ENCODE peak calls at places on chromosomes 1 and 21, in ten cellular contexts. One of them, this sample, is unnamed.

GRCh38 chr21:45502600-45502999 is 39.6 kb downstream of the SLC19A1 start:
- DNase-seq in neural crest cell: no peak
- DNase-seq in psoas muscle: peak; percentile 23
- DNase-seq in tibial nerve: no peak
- DNase-seq in astrocyte of the cerebellum: no peak
- DNase-seq in CD8-positive, alpha-beta T cell: no peak
- DNase-seq in mucosa of descending colon: peak; percentile 7
- DNase-seq in esophagus squamous epithelium: no peak
- DNase-seq in lung: no peak
- DNase-seq in bronchial epithelial cell: no peak
- DNase-seq in this sample: no peak

GRCh38 chr1:211829343-211830054 is 1.1 kb downstream of the LPGAT1 start:
- DNase-seq in neural crest cell: peak; percentile 29
- DNase-seq in CD8-positive, alpha-beta T cell: no peak
- DNase-seq in psoas muscle: peak; percentile 55
- DNase-seq in bronchial epithelial cell: peak; percentile 23
- DNase-seq in tibial nerve: no peak
- DNase-seq in lung: no peak
- DNase-seq in astrocyte of the cerebellum: no peak
- DNase-seq in esophagus squamous epithelium: no peak
- DNase-seq in mucosa of descending colon: peak; percentile 31
- DNase-seq in this sample: no peak

GRCh38 chr1:104132386-104132973 is 382.8 kb downstream of the AMY1C start:
- DNase-seq in psoas muscle: no peak
- DNase-seq in tibial nerve: no peak
- DNase-seq in CD8-positive, alpha-beta T cell: no peak
- DNase-seq in bronchial epithelial cell: peak; percentile 21
- DNase-seq in lung: no peak
- DNase-seq in neural crest cell: no peak
- DNase-seq in astrocyte of the cerebellum: peak; percentile 4
- DNase-seq in esophagus squamous epithelium: no peak
- DNase-seq in mucosa of descending colon: no peak
- DNase-seq in this sample: no peak

GRCh38 chr1:233063462-233063861 is 113.1 kb downstream of the NTPCR start:
- DNase-seq in mucosa of descending colon: no peak
- DNase-seq in astrocyte of the cerebellum: no peak
- DNase-seq in psoas muscle: no peak
- DNase-seq in tibial nerve: no peak
- DNase-seq in esophagus squamous epithelium: no peak
- DNase-seq in lung: no peak
- DNase-seq in neural crest cell: no peak
- DNase-seq in CD8-positive, alpha-beta T cell: no peak
- DNase-seq in bronchial epithelial cell: no peak
- DNase-seq in this sample: no peak

GRCh38 chr1:221809101-221810029 is 67.5 kb upstream of the DUSP10 start:
- DNase-seq in astrocyte of the cerebellum: no peak
- DNase-seq in bronchial epithelial cell: peak; percentile 42
- DNase-seq in tibial nerve: no peak
- DNase-seq in mucosa of descending colon: no peak
- DNase-seq in CD8-positive, alpha-beta T cell: no peak
- DNase-seq in esophagus squamous epithelium: no peak
- DNase-seq in neural crest cell: no peak
- DNase-seq in psoas muscle: no peak
- DNase-seq in lung: no peak
- DNase-seq in this sample: no peak

GRCh38 chr1:231162300-231162969 is 577 bp downstream of the TRIM67 start:
- DNase-seq in esophagus squamous epithelium: no peak
- DNase-seq in lung: no peak
- DNase-seq in psoas muscle: peak; percentile 57
- DNase-seq in CD8-positive, alpha-beta T cell: no peak
- DNase-seq in tibial nerve: no peak
- DNase-seq in bronchial epithelial cell: no peak
- DNase-seq in neural crest cell: peak; percentile 50
- DNase-seq in astrocyte of the cerebellum: no peak
- DNase-seq in mucosa of descending colon: peak; percentile 57
- DNase-seq in this sample: no peak

GRCh38 chr1:151372411-151372934 is at the start of gene SELENBP1:
- DNase-seq in neural crest cell: peak; percentile 54
- DNase-seq in lung: peak; percentile 93
- DNase-seq in mucosa of descending colon: peak; percentile 93
- DNase-seq in tibial nerve: peak; percentile 86
- DNase-seq in psoas muscle: peak; percentile 89
- DNase-seq in CD8-positive, alpha-beta T cell: no peak
- DNase-seq in bronchial epithelial cell: peak; percentile 54
- DNase-seq in astrocyte of the cerebellum: peak; percentile 15
- DNase-seq in esophagus squamous epithelium: no peak
- DNase-seq in this sample: no peak

GRCh38 chr1:16315437-16315836 is 36.8 kb downstream of the FBXO42 start:
- DNase-seq in tibial nerve: no peak
- DNase-seq in astrocyte of the cerebellum: no peak
- DNase-seq in psoas muscle: no peak
- DNase-seq in esophagus squamous epithelium: no peak
- DNase-seq in CD8-positive, alpha-beta T cell: no peak
- DNase-seq in lung: no peak
- DNase-seq in bronchial epithelial cell: no peak
- DNase-seq in neural crest cell: no peak
- DNase-seq in mucosa of descending colon: no peak
- DNase-seq in this sample: no peak

DNA sequence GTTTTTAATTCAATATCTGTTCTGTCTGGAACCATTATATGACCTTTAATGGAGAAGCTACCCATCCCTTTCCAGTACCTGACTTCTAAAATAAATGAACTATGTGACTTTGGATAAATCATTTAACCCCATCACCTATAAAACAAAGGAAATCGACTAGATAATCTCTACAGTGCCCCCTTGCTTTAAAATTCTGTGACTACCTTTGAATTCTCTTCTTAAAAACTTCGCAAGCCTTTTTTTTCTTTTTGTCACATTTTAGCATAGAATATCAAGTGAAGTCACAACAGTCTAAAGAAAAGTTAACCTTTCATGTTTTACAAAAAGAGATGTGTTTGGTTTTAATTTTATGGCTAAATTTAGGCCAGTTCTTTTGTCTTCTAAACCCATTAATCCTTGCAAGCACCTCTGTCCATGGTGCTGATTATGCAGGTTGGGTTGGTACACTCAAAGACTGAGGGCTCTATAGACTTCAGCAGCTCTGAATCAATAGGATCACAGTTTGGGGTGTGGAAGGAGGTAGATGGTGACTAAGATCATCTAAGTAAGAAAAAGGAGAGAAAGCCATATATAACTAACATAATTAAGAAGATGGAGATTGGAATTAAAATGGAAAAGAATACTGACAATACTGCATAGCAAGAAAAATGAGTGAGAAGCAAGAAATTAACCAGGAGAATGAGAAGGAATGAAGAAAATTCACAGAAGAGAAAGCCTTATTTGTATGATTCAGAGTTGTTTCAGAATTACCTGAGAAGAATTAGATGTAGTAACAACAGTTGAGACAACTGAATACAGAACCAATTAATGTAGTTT is 59.2 kb downstream of the TBX15 start:
- DNase-seq in astrocyte of the cerebellum: peak; percentile 16
- DNase-seq in CD8-positive, alpha-beta T cell: no peak
- DNase-seq in esophagus squamous epithelium: no peak
- DNase-seq in neural crest cell: peak; percentile 44
- DNase-seq in bronchial epithelial cell: peak; percentile 27
- DNase-seq in mucosa of descending colon: no peak
- DNase-seq in psoas muscle: no peak
- DNase-seq in tibial nerve: no peak
- DNase-seq in lung: no peak
- DNase-seq in this sample: no peak
- TF ChIP-seq CTCF in astrocyte of the cerebellum: no peak
- TF ChIP-seq CTCF in CD8-positive, alpha-beta T cell: no peak
- TF ChIP-seq CTCF in esophagus squamous epithelium: no peak
- TF ChIP-seq CTCF in neural crest cell: no peak
- TF ChIP-seq CTCF in bronchial epithelial cell: no peak
- TF ChIP-seq CTCF in mucosa of descending colon: no peak
- TF ChIP-seq CTCF in psoas muscle: no peak
- TF ChIP-seq CTCF in tibial nerve: no peak
- TF ChIP-seq CTCF in lung: no peak
- TF ChIP-seq CTCF in this sample: no peak

DNA sequence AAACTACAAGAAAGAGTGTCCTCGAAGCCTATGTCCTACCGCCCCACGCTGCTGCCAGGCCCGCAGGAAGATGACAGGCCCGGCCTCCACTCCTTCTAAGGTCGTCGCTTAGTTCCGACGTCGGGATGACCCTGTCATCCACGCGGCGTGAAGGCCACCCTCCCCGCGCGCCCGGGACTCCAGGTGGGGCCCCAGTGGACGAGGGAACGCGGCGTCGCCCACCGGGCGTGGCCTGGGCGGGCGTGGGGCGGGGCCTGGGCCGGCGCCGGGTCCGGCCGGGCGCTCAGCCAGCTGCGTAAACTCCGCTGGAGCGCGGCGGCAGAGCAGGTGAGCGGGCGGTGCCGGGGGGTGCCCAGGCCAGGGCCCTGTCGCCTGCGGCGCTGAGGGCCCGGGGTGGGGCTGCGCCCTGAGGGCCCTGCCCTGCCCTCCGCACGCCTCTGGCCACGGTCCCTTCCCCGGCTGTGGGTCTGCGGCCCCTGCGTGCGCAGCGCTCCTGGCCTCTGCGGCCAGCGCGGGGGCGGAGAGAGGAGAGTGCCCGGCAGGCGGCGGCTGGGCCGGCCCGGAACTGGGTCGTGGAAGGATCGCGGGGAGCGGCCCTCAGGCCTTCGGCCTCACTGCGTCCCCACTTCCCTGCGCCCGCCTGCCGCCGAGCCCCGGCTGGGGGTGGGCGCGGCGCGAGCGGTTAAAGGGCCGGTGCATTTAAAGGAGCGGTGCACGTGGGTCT is at the start of gene PSEN2:
- DNase-seq in lung: peak; percentile 71
- DNase-seq in mucosa of descending colon: peak; percentile 92
- DNase-seq in CD8-positive, alpha-beta T cell: peak; percentile 44
- DNase-seq in neural crest cell: peak; percentile 41
- DNase-seq in esophagus squamous epithelium: no peak
- DNase-seq in bronchial epithelial cell: peak; percentile 12
- DNase-seq in psoas muscle: peak; percentile 89
- DNase-seq in astrocyte of the cerebellum: no peak
- DNase-seq in tibial nerve: no peak
- DNase-seq in this sample: peak; percentile 60
- TF ChIP-seq CTCF in lung: no peak
- TF ChIP-seq CTCF in mucosa of descending colon: no peak
- TF ChIP-seq CTCF in CD8-positive, alpha-beta T cell: no peak
- TF ChIP-seq CTCF in neural crest cell: peak; percentile 43
- TF ChIP-seq CTCF in esophagus squamous epithelium: peak; percentile 16
- TF ChIP-seq CTCF in bronchial epithelial cell: peak; percentile 25
- TF ChIP-seq CTCF in psoas muscle: peak; percentile 33
- TF ChIP-seq CTCF in astrocyte of the cerebellum: peak; percentile 8
- TF ChIP-seq CTCF in tibial nerve: peak; percentile 16
- TF ChIP-seq CTCF in this sample: no peak

DNA sequence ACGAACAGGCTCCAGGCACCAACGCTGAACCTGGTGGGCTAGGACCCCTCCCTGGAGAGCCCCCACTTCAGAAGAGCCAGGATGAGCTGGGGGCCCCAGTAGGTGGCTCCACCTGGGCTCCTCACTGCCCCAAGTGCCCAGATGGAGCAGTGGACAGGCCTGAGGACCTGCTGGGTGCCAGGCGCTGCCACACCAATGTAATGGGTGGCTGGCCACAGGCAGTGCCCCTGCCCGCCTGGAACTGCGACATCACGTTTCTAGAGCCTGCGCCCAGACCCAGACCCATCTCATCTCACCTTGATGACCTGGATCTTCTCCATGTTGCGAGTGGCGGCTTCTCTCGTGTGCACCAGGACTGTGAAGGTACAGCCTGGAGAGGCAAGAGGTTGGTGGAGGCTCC is 5.6 kb downstream of the MAD2L2 start:
- DNase-seq in psoas muscle: no peak
- DNase-seq in bronchial epithelial cell: no peak
- DNase-seq in astrocyte of the cerebellum: no peak
- DNase-seq in tibial nerve: no peak
- DNase-seq in neural crest cell: no peak
- DNase-seq in lung: no peak
- DNase-seq in mucosa of descending colon: no peak
- DNase-seq in esophagus squamous epithelium: no peak
- DNase-seq in CD8-positive, alpha-beta T cell: no peak
- DNase-seq in this sample: no peak
- TF ChIP-seq CTCF in psoas muscle: no peak
- TF ChIP-seq CTCF in bronchial epithelial cell: no peak
- TF ChIP-seq CTCF in astrocyte of the cerebellum: no peak
- TF ChIP-seq CTCF in tibial nerve: no peak
- TF ChIP-seq CTCF in neural crest cell: no peak
- TF ChIP-seq CTCF in lung: no peak
- TF ChIP-seq CTCF in mucosa of descending colon: no peak
- TF ChIP-seq CTCF in esophagus squamous epithelium: no peak
- TF ChIP-seq CTCF in CD8-positive, alpha-beta T cell: no peak
- TF ChIP-seq CTCF in this sample: no peak

DNA sequence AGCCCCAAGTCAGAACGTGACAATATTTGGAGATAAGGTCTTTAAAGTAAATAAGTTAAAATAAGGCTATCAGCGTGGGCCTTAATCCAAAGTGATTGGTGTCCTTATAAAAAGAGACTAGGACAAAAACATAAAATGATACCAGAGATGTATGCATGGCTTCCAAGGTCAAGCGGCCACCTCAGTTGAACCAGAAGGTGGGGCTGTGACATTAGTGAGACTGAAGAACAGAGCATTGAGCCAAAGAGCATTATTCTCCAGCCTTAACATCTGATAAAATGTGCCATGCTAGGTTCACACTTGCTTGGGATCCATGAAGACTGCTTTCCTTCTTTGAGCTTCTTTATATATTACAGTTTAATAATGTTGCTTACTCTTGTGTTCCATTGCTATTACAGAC is 554.6 kb downstream of the PLA2G4A start:
- DNase-seq in CD8-positive, alpha-beta T cell: no peak
- DNase-seq in neural crest cell: no peak
- DNase-seq in tibial nerve: no peak
- DNase-seq in astrocyte of the cerebellum: no peak
- DNase-seq in mucosa of descending colon: no peak
- DNase-seq in esophagus squamous epithelium: no peak
- DNase-seq in bronchial epithelial cell: no peak
- DNase-seq in psoas muscle: no peak
- DNase-seq in lung: no peak
- DNase-seq in this sample: no peak
- TF ChIP-seq CTCF in CD8-positive, alpha-beta T cell: no peak
- TF ChIP-seq CTCF in neural crest cell: no peak
- TF ChIP-seq CTCF in tibial nerve: no peak
- TF ChIP-seq CTCF in astrocyte of the cerebellum: no peak
- TF ChIP-seq CTCF in mucosa of descending colon: no peak
- TF ChIP-seq CTCF in esophagus squamous epithelium: no peak
- TF ChIP-seq CTCF in bronchial epithelial cell: no peak
- TF ChIP-seq CTCF in psoas muscle: no peak
- TF ChIP-seq CTCF in lung: no peak
- TF ChIP-seq CTCF in this sample: no peak

DNA sequence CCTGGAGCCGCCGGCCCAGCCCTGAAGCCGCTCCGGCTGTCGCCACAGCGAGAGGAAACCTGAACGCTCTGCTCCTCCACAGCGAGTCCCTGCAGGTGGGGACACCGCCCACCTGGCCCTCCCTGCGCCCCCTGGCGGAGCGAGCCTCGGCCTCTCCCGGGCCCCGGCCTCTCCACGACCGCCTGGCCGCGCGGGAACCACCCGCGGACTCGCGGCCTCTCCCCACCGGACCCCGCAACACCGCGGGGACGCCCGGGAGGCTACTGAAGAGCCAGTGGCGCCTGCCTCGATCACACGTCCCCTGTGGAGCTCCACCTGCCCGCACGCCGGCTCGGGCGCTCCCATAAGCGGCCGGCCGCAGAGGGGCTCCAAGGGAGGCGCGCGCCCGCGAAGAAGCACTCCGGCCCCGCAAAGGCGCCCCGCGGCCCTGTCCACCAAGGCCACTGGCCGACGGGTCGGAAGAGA is 109.6 kb downstream of the KCNN3 start:
- DNase-seq in psoas muscle: no peak
- DNase-seq in mucosa of descending colon: peak; percentile 85
- DNase-seq in bronchial epithelial cell: no peak
- DNase-seq in CD8-positive, alpha-beta T cell: peak; percentile 84
- DNase-seq in lung: peak; percentile 76
- DNase-seq in astrocyte of the cerebellum: no peak
- DNase-seq in esophagus squamous epithelium: no peak
- DNase-seq in tibial nerve: peak; percentile 22
- DNase-seq in neural crest cell: peak; percentile 68
- DNase-seq in this sample: peak; percentile 74
- TF ChIP-seq CTCF in psoas muscle: peak; percentile 49
- TF ChIP-seq CTCF in mucosa of descending colon: peak; percentile 78
- TF ChIP-seq CTCF in bronchial epithelial cell: peak; percentile 89
- TF ChIP-seq CTCF in CD8-positive, alpha-beta T cell: peak; percentile 89
- TF ChIP-seq CTCF in lung: peak; percentile 20
- TF ChIP-seq CTCF in astrocyte of the cerebellum: peak; percentile 64
- TF ChIP-seq CTCF in esophagus squamous epithelium: peak; percentile 77
- TF ChIP-seq CTCF in tibial nerve: peak; percentile 43
- TF ChIP-seq CTCF in neural crest cell: peak; percentile 89
- TF ChIP-seq CTCF in this sample: peak; percentile 92

This sample was measured in natural killer cell.